ENCODE peak calls at places on chromosomes 12 and 14, in ten cellular contexts. F is dorsolateral prefrontal cortex, V is bronchial epithelial cell, X is brain microvascular endothelial cell, E is Panc1, P is HFF-Myc, G is astrocyte of the spinal cord, Q is tibial artery, N is right lobe of liver, Y is AG09309. O is an unnamed sample.

GRCh38 chr14:103354141-103354540 is 20.1 kb downstream of the EIF5 start:
- DNase-seq in F (no peak), V (no peak), X (no peak), E (no peak), P (no peak), G (no peak), Q (no peak), N (no peak), Y (no peak), O (no peak)

GRCh38 chr12:4355843-4356327 is 23.6 kb downstream of the FGF23 start:
- DNase-seq in F (no peak), V (peak), X (peak), E (peak), P (peak), G (peak), Q (no peak), N (no peak), Y (no peak), O (peak)

GRCh38 chr14:86038401-86038985 is 508.5 kb downstream of the FLRT2 start:
- DNase-seq in F (no peak), V (peak), X (peak), E (no peak), P (peak), G (peak), Q (peak), N (peak), Y (peak), O (no peak)

GRCh38 chr12:53862206-53862605 is 76.4 kb upstream of the HOXC13 start:
- DNase-seq in F (no peak), V (no peak), X (no peak), E (no peak), P (no peak), G (no peak), Q (no peak), N (no peak), Y (no peak), O (no peak)

GRCh38 chr12:51846911-51847829 is 1.3 kb downstream of the FIGNL2 start:
- DNase-seq in F (no peak), V (no peak), X (no peak), E (no peak), P (no peak), G (no peak), Q (no peak), N (no peak), Y (no peak), O (peak)

GRCh38 chr12:92118826-92119536 is 26.7 kb downstream of the BTG1 start:
- DNase-seq in F (no peak), V (no peak), X (no peak), E (no peak), P (no peak), G (no peak), Q (no peak), N (no peak), Y (no peak), O (no peak)

GRCh38 chr14:59131926-59132763 is 56.3 kb upstream of the DAAM1 start:
- DNase-seq in F (no peak), V (no peak), X (no peak), E (no peak), P (no peak), G (no peak), Q (no peak), N (no peak), Y (no peak), O (no peak)

GRCh38 chr14:23121401-23121800 is 2.3 kb upstream of the CEBPE start:
- DNase-seq in F (no peak), V (peak), X (peak), E (no peak), P (no peak), G (peak), Q (no peak), N (no peak), Y (peak), O (peak)

GRCh38 chr14:34081576-34082136 is 130.8 kb upstream of the EGLN3 start:
- DNase-seq in F (no peak), V (peak), X (peak), E (no peak), P (peak), G (peak), Q (no peak), N (no peak), Y (no peak), O (no peak)

GRCh38 chr12:119176267-119177055 is 2.3 kb upstream of the HSPB8 start:
- DNase-seq in F (no peak), V (peak), X (peak), E (peak), P (peak), G (peak), Q (peak), N (peak), Y (no peak), O (peak)

GRCh38 chr12:12333980-12334709 is 15.9 kb downstream of the MANSC1 start:
- DNase-seq in F (no peak), V (no peak), X (peak), E (no peak), P (no peak), G (peak), Q (no peak), N (peak), Y (no peak), O (peak)

GRCh38 chr14:80172380-80173055 is 38.8 kb downstream of the DIO2 start:
- DNase-seq in F (no peak), V (no peak), X (peak), E (no peak), P (no peak), G (no peak), Q (no peak), N (no peak), Y (no peak), O (no peak)

GRCh38 chr14:32623300-32624093 is 294.4 kb downstream of the AKAP6 start:
- DNase-seq in F (no peak), V (peak), X (peak), E (no peak), P (no peak), G (no peak), Q (no peak), N (no peak), Y (no peak), O (no peak)

GRCh38 chr12:2384533-2385328 is 331.9 kb downstream of the CACNA1C start:
- DNase-seq in F (no peak), V (no peak), X (peak), E (no peak), P (peak), G (peak), Q (no peak), N (no peak), Y (peak), O (no peak)

GRCh38 chr12:107600596-107601144 is 84.9 kb upstream of the PWP1 start:
- DNase-seq in F (no peak), V (no peak), X (no peak), E (no peak), P (no peak), G (no peak), Q (no peak), N (no peak), Y (no peak), O (no peak)

GRCh38 chr12:54933381-54933780 is 51.2 kb downstream of the TESPA1 start:
- DNase-seq in F (no peak), V (peak), X (peak), E (no peak), P (no peak), G (no peak), Q (no peak), N (no peak), Y (no peak), O (no peak)

GRCh38 chr14:97177016-97177415 is 379.8 kb downstream of the VRK1 start:
- DNase-seq in F (no peak), V (peak), X (no peak), E (peak), P (no peak), G (no peak), Q (no peak), N (no peak), Y (no peak), O (no peak)

GRCh38 chr12:100576311-100577036 is 3.0 kb downstream of the GAS2L3 start:
- DNase-seq in F (no peak), V (peak), X (peak), E (peak), P (peak), G (peak), Q (no peak), N (no peak), Y (peak), O (no peak)

GRCh38 chr12:91632042-91632786 is 449.6 kb upstream of the DCN start:
- DNase-seq in F (no peak), V (no peak), X (no peak), E (no peak), P (no peak), G (no peak), Q (no peak), N (no peak), Y (no peak), O (no peak)

GRCh38 chr14:24093901-24094838 is at the start of gene PCK2:
- DNase-seq in F (peak), V (peak), X (peak), E (no peak), P (peak), G (peak), Q (peak), N (peak), Y (peak), O (peak)

GRCh38 chr12:121238604-121239334 is 28.8 kb downstream of the P2RX4 start:
- DNase-seq in F (no peak), V (no peak), X (no peak), E (no peak), P (no peak), G (peak), Q (no peak), N (no peak), Y (no peak), O (no peak)

GRCh38 chr12:133226690-133227089 is 9.0 kb downstream of the ANHX start:
- DNase-seq in F (no peak), V (no peak), X (no peak), E (no peak), P (no peak), G (no peak), Q (no peak), N (no peak), Y (no peak), O (no peak)

GRCh38 chr12:2631613-2632350 is 163.0 kb upstream of the FKBP4 start:
- DNase-seq in F (no peak), V (no peak), X (no peak), E (no peak), P (no peak), G (no peak), Q (no peak), N (no peak), Y (no peak), O (peak)

GRCh38 chr12:69998922-69999321 is 173.9 kb downstream of the MYRFL start:
- DNase-seq in F (no peak), V (no peak), X (no peak), E (no peak), P (no peak), G (no peak), Q (no peak), N (no peak), Y (no peak), O (no peak)

GRCh38 chr12:2161478-2161877 is 108.7 kb downstream of the CACNA1C start:
- DNase-seq in F (no peak), V (no peak), X (no peak), E (no peak), P (no peak), G (peak), Q (peak), N (no peak), Y (no peak), O (peak)

GRCh38 chr12:42469355-42470006 is 120.1 kb downstream of the PRICKLE1 start:
- DNase-seq in F (no peak), V (no peak), X (no peak), E (no peak), P (no peak), G (no peak), Q (no peak), N (no peak), Y (no peak), O (no peak)

DNA sequence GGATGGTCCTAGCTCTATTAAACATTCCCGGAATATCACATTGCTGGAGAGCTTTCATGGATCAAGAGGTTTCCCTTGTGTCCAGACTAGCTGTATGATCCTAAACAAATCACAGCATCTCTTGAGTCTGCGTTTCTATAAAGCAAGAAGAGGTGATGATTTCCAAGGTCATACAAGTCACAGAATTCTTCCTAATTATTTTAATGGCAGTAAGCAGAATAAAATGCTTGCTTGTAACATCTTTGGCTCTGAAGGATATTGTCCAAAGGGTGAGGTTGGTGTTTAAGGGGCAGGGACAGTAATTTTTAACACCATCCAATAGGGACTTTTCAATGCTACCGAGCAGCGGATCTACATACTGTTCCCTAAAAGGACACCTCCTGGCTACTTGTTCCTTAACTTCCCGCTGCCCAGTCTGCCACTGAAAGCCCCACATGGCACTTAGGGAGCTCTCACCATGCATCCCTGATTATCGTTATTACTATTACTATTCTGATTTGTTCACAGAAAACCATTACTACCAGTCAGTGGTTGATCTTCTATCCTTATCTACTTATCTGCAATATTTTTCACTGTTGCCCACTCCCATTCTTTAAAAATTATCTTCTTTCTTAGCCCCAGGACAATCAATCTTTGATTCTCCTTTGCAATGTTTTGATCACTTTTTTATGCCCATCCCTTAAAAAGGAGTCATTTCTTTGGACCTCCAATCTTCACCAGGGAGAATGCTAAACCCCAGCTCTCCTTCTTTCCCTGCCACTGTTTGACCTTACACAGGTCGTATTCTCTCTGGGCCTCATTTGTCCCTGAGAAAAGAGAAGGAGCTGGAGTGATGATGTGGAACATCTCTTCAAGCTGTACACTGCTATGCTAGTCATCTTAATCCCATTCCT is 4.0 kb upstream of the PCED1B start:
- DNase-seq in F (no peak), V (no peak), X (no peak), E (no peak), P (no peak), G (no peak), Q (no peak), N (no peak), Y (no peak), O (no peak)
- TF ChIP-seq CTCF in F (no peak), V (no peak), X (no peak), E (no peak), P (no peak), G (no peak), Q (no peak), N (no peak), Y (no peak), O (no peak)

DNA sequence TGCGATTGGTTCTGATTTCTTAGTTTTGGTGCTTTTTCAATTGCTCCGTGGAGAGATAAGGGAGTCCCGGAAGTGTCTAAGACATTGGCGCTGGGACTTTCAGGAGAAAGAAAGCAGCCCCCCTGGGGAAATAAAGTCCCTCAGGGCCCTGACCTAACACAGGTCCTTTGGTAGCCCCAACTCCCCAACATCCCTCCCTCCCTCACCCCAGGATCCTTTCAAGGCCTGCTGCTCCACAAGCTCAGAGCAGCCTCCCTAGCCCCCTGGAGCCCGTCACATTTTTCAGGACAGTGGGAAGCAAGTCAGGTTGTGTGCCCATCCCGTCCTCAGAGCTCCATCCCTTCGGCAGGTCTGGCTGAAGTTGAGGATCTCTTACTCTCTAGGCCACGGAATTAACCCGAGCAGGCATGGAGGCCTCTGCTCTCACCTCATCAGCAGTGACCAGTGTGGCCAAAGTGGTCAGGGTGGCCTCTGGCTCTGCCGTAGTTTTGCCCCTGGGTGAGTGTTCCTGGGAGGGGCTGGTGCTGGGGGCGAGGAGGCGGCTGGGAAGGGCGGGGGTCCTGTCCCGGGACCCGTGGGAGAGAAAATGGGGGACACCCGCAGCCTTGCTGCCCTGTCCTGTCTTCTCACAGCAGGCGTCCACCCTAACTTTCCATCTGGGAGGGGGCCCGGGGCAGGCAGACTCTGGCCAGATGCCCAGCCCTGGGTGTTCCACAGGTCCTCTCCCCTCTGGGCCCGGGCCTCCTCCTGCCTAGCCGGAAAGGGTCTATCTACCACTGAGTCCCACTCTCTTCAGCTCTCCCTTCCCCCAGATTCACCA is 950 bp downstream of the IFI27 start:
- DNase-seq in F (no peak), V (no peak), X (no peak), E (no peak), P (no peak), G (no peak), Q (no peak), N (no peak), Y (no peak), O (no peak)
- H3K4me3 ChIP-seq in F (peak), V (no peak), X (no peak), E (no peak), P (no peak), G (no peak), Q (peak), N (peak), Y (no peak), O (peak)

GRCh38 chr12:111506260-111506659 is 92.9 kb downstream of the ATXN2 start:
- DNase-seq in F (no peak), V (no peak), X (no peak), E (no peak), P (no peak), G (no peak), Q (no peak), N (no peak), Y (no peak), O (no peak)

GRCh38 chr12:111503116-111503515 is 96.0 kb downstream of the ATXN2 start:
- DNase-seq in F (no peak), V (no peak), X (no peak), E (no peak), P (no peak), G (no peak), Q (no peak), N (no peak), Y (no peak), O (no peak)

GRCh38 chr12:111505601-111506036 is 93.5 kb downstream of the ATXN2 start:
- DNase-seq in F (no peak), V (no peak), X (no peak), E (no peak), P (no peak), G (no peak), Q (no peak), N (no peak), Y (no peak), O (no peak)
- TF ChIP-seq CTCF in F (no peak), V (no peak), X (no peak), E (no peak), P (no peak), G (peak), Q (no peak), N (no peak), Y (no peak), O (no peak)

DNA sequence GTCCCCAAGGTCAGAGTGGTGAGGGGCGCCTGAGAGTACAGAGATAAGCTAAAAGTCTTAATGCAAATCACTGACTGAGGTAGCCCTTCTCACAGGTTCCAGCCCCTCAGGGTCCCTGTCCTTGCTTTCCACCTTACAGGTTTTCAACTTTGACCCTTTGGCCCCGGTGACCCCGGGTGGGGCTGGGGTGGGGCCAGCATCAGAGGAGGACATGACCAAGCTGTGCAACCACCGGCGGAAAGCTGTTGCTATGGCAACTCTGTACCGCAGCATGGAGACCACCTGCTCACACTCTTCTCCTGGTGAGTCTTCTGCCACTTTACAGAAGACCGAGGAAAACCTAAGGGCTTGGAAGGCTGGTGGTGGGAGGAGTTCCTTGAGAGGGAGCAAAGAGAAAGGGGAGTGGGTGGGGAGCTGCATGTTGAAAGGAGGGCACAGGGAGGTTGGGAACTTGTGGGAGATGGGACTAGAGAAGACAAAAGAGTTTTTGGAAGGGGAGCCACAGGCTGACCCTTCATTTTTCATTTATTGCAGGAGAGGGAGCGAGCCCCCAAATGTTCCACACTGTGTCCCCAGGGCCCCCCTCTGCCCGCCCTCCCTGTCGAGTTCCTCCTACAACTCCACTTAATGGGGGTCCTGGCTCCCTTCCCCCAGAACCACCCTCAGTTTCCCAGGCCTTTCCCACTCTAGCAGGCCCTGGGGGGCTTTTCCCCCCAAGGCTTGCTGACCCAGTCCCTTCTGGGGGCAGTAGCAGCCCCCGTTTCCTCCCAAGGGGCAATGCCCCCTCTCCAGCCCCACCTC is 2.4 kb downstream of the MBD6 start:
- DNase-seq in F (no peak), V (no peak), X (no peak), E (no peak), P (no peak), G (no peak), Q (no peak), N (no peak), Y (no peak), O (no peak)
- H3K4me3 ChIP-seq in F (peak), V (no peak), X (peak), E (peak), P (peak), G (no peak), Q (peak), N (no peak), Y (no peak), O (no peak)

GRCh38 chr12:103864710-103865109 is 23.7 kb upstream of the NT5DC3 start:
- DNase-seq in F (no peak), V (no peak), X (no peak), E (no peak), P (no peak), G (no peak), Q (no peak), N (no peak), Y (no peak), O (no peak)
- TF ChIP-seq CTCF in F (no peak), V (no peak), X (no peak), E (no peak), P (no peak), G (no peak), Q (no peak), N (no peak), Y (no peak), O (no peak)